ENCODE peak calls at places on chromosomes 12 and 14, in four cellular contexts. I is progenitor cell of endocrine pancreas, V is keratinocyte, Y is body of pancreas. P is an unnamed sample.

GRCh38 chr14:23299558-23299957 is 3.1 kb downstream of the PPP1R3E start:
- DNase-seq in I (no peak), Y (no peak), V (no peak), P (peak; percentile 46)

GRCh38 chr14:66628646-66629045 is 120.7 kb downstream of the GPHN start:
- DNase-seq in I (no peak), Y (no peak), V (no peak), P (no peak)

GRCh38 chr12:41286426-41286825 is 98.3 kb downstream of the PDZRN4 start:
- DNase-seq in Y (no peak), I (no peak), V (no peak), P (no peak)

GRCh38 chr14:56119221-56119967 is 1.2 kb downstream of the PELI2 start:
- DNase-seq in Y (peak; percentile 50), V (no peak), I (peak; percentile 27), P (peak; percentile 38)

GRCh38 chr12:54352891-54353874 is 11.1 kb downstream of the GPR84 start:
- DNase-seq in Y (peak; percentile 72), I (no peak), V (no peak), P (peak; percentile 56)

GRCh38 chr12:122089080-122089479 is 10.5 kb downstream of the MLXIP start:
- DNase-seq in Y (no peak), I (no peak), V (no peak), P (no peak)

GRCh38 chr12:45336762-45337596 is 121.1 kb downstream of the ANO6 start:
- DNase-seq in I (no peak), V (no peak), Y (no peak), P (no peak)

GRCh38 chr14:74792249-74793039 is 29.3 kb downstream of the YLPM1 start:
- DNase-seq in V (no peak), Y (no peak), I (no peak), P (no peak)

GRCh38 chr12:109697877-109698468 is 15.7 kb upstream of the FAM222A start:
- DNase-seq in I (no peak), V (no peak), Y (no peak), P (peak; percentile 55)

GRCh38 chr12:96255077-96255476 is 60.9 kb downstream of the ELK3 start:
- DNase-seq in Y (no peak), I (no peak), V (no peak), P (no peak)

GRCh38 chr12:91216871-91217270 is 34.3 kb upstream of the DCN start:
- DNase-seq in V (no peak), Y (no peak), I (no peak), P (no peak)

GRCh38 chr12:30719060-30719459 is 23.4 kb upstream of the IPO8 start:
- DNase-seq in Y (no peak), I (no peak), V (no peak), P (no peak)

GRCh38 chr14:68794130-68794855 is 1.4 kb upstream of the ZFP36L1 start:
- DNase-seq in I (no peak), V (no peak), Y (peak; percentile 90), P (no peak)

GRCh38 chr14:72876021-72876709 is 17.7 kb downstream of the DPF3 start:
- DNase-seq in Y (no peak), I (no peak), V (no peak), P (no peak)

GRCh38 chr14:72878746-72879145 is 15.2 kb downstream of the DPF3 start:
- DNase-seq in I (no peak), Y (no peak), V (no peak), P (no peak)

GRCh38 chr14:72879431-72879830 is 14.5 kb downstream of the DPF3 start:
- DNase-seq in I (no peak), Y (no peak), V (no peak), P (no peak)

GRCh38 chr14:72880164-72880563 is 13.7 kb downstream of the DPF3 start:
- DNase-seq in Y (no peak), V (no peak), I (no peak), P (no peak)

GRCh38 chr14:72876710-72877063 is 17.2 kb downstream of the DPF3 start:
- DNase-seq in I (no peak), Y (no peak), V (no peak), P (no peak)
- TF ChIP-seq CTCF in I (no peak), Y (no peak), V (no peak), P (no peak)

GRCh38 chr12:67268896-67269631 is at the start of gene CAND1:
- DNase-seq in I (peak; percentile 85), Y (peak; percentile 97), V (peak; percentile 93), P (peak; percentile 95)
- TF ChIP-seq CTCF in I (peak; percentile 21), Y (no peak), V (no peak), P (peak; percentile 10)

DNA sequence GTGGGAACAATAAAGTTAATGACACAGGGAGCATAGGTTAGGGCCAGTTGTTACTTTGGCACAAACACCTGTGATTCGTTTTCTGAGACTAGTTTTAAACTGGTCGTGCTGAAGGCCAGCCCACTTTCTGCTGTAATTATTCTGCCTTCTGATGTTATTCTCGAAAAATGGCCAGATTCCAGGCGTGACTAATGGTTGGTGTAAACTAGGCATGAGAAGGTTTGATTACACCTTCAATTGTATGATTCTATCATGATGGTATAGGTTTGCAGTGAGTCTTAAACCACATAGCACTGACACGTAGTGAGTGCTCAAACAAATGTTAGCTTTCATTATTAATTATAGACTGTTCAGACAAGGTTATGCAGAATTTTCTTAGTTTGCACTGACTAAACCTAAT is 39.0 kb downstream of the CKB start:
- DNase-seq in Y (peak; percentile 66), V (peak; percentile 38), I (no peak), P (no peak)
- TF ChIP-seq CTCF in Y (no peak), V (no peak), I (no peak), P (no peak)

DNA sequence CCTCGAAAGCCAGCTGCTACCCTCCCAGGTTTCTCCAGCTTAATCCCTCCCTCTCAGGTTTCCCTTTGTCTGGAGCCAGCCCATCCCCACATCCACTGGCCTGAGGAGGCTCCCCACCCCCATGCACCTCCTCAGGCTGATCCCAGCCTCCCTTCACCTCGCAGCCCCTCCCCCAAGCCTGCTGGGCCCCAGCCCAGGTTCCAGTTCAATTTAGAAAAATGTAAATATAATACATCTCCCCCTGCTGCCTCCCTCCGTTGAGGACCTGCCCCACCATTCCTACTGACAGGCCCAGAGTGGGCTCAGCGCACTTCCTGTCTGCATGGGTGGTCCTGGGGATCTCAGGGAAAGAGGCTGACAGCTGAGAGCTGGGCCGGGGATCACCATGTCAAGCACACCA is 155.8 kb downstream of the NTF3 start:
- DNase-seq in I (no peak), Y (no peak), V (no peak), P (no peak)
- TF ChIP-seq CTCF in I (no peak), Y (no peak), V (no peak), P (no peak)

GRCh38 chr14:91834571-91834970 is 32.8 kb downstream of the TC2N start:
- DNase-seq in Y (no peak), V (no peak), I (no peak), P (no peak)
- TF ChIP-seq CTCF in Y (no peak), V (no peak), I (no peak), P (no peak)

GRCh38 chr12:58105225-58106119 is 164.1 kb downstream of the ATP23 start:
- DNase-seq in Y (no peak), I (no peak), V (no peak), P (no peak)
- TF ChIP-seq CTCF in Y (no peak), I (peak; percentile 34), V (peak; percentile 46), P (peak; percentile 20)

DNA sequence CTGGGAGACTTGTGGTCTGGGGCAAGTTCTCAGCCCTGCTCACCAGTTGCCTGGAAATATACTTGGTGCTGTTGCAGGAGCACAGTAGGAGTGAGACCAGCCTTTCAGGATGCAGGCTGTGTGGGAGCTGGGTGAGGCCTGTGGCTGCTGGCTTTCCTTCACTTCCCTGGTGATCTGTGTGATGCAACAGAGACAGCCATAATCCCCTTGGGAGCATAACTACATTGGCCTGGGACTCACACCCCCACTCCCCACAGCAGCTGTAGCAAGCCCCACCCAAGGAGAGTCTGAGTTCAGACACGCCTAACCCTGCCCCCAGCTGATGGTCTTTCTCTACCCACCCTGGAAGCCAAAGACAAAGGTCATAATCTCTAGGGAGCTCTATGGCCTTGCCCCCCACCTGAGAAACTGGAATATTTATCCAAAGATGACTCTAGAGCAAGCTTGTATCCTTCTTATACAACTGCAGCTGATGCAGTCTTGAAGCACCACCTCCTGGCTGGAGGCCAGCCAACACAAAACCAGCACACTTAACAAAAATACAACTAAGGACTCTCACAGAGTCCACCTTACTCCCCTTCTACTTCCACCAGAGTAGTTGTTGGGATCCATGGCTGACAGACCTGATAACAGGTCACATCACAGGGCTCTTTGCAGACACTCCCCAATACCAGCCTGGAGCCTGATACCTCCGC is 190.4 kb upstream of the CPNE8 start:
- DNase-seq in V (no peak), I (no peak), Y (no peak), P (peak; percentile 56)
- TF ChIP-seq CTCF in V (no peak), I (no peak), Y (no peak), P (peak; percentile 28)

GRCh38 chr12:66107451-66107915 is 23.1 kb downstream of the LLPH start:
- DNase-seq in Y (peak; percentile 72), V (peak; percentile 63), I (peak; percentile 51), P (peak; percentile 65)

GRCh38 chr12:66103011-66103913 is 27.3 kb downstream of the LLPH start:
- DNase-seq in I (no peak), V (no peak), Y (no peak), P (no peak)
- TF ChIP-seq CTCF in I (peak; percentile 32), V (peak; percentile 34), Y (no peak), P (peak; percentile 24)

GRCh38 chr14:21974741-21975140 is 301.1 kb upstream of the OR4E1 start:
- DNase-seq in V (no peak), Y (no peak), I (no peak), P (no peak)

GRCh38 chr14:21978999-21979314 is 305.3 kb upstream of the OR4E1 start:
- DNase-seq in V (no peak), I (no peak), Y (no peak), P (no peak)

DNA sequence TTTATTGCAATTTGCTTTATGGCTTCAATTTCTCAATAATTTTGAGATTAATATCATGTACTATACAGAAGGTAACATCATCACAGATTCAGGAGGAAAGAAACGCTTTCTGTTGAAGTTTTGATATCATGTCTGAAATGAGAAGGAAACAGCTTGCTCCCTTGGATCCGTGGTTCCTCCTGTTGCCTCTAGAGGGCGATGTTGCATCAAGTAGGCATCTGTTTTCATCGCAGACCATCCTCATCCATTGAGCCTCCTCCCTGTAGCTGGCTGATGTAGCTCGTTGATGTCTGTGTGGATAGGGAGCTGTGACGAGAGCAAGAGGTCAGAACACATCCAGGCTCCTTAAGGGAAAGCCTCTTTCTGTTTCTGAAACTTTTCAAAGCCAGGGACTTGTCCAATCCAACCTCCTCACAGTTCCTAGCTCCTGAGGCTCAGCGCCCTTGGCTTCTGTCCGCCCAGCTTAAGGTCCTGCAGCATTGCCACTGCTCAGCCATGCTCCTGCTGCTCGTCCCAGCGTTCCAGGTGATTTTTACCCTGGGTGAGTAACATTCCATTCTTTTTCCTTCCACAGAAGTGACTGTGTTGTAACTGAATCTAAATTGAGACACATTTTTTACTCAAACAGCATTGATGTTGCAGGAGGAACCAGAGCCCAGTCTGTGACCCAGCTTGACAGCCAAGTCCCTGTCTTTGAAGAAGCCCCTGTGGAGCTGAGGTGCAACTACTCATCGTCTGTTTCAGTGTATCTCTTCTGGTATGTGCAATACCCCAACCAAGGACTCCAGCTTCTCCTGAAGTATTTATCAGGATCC is 304.8 kb upstream of the OR4E1 start:
- DNase-seq in V (no peak), Y (peak; percentile 20), I (peak; percentile 35), P (peak; percentile 53)
- TF ChIP-seq CTCF in V (peak; percentile 90), Y (peak; percentile 48), I (peak; percentile 82), P (peak; percentile 93)

GRCh38 chr14:62168564-62169155 is 406.4 kb downstream of the SNAPC1 start:
- DNase-seq in V (no peak), Y (no peak), I (no peak), P (no peak)
- TF ChIP-seq CTCF in V (peak; percentile 11), Y (no peak), I (peak; percentile 17), P (no peak)